ENCODE peak calls at places on chromosomes 13 and 19, in four cellular contexts. W is cardiac muscle cell, Q is suprapubic skin, T is left ventricle myocardium inferior. P is an unnamed sample. For H3K4me1, the result is how much of the 10 kb centered on the place peaks cover.

GRCh38 chr19:49638360-49638759 is 1.6 kb downstream of the RRAS start:
- DNase-seq in Q (no peak), W (peak), T (no peak), P (no peak)

GRCh38 chr19:5090780-5091575 is 122.1 kb downstream of the KDM4B start:
- DNase-seq in Q (no peak), T (peak), W (peak), P (peak)

GRCh38 chr13:114225610-114226009 is 9.1 kb upstream of the CDC16 start:
- DNase-seq in T (no peak), W (no peak), Q (no peak), P (no peak)

GRCh38 chr13:85665286-85665685 is 133.9 kb downstream of the SLITRK6 start:
- DNase-seq in T (no peak), W (no peak), Q (no peak), P (no peak)

GRCh38 chr19:5914946-5915781 is 1.1 kb downstream of the CAPS start:
- DNase-seq in T (no peak), Q (no peak), W (no peak), P (peak)

GRCh38 chr13:45623516-45624090 is 8.1 kb upstream of the ERICH6B start:
- DNase-seq in T (no peak), Q (no peak), W (peak), P (no peak)

GRCh38 chr19:45074744-45075143 is 1.5 kb downstream of the ZNF296 start:
- DNase-seq in T (no peak), W (no peak), Q (no peak), P (no peak)

GRCh38 chr13:43157796-43158195 is 134.4 kb downstream of the DNAJC15 start:
- DNase-seq in Q (no peak), W (no peak), T (no peak), P (no peak)

GRCh38 chr19:54155694-54156093 is 3.8 kb downstream of the LENG1 start:
- DNase-seq in Q (no peak), W (no peak), T (no peak), P (no peak)

GRCh38 chr13:73268306-73268705 is 209.5 kb downstream of the KLF5 start:
- DNase-seq in W (peak), Q (no peak), T (no peak), P (no peak)

GRCh38 chr13:111519041-111519440 is 198.6 kb downstream of the TEX29 start:
- DNase-seq in T (no peak), Q (no peak), W (no peak), P (no peak)

GRCh38 chr19:7606289-7606688 is 10.6 kb downstream of the CAMSAP3 start:
- DNase-seq in T (no peak), W (no peak), Q (no peak), P (no peak)

GRCh38 chr13:64333888-64334287 is 2896.2 kb downstream of the PCDH9 start:
- DNase-seq in Q (no peak), W (no peak), T (no peak), P (no peak)

GRCh38 chr13:71039440-71039839 is 827.6 kb downstream of the DACH1 start:
- DNase-seq in T (no peak), W (no peak), Q (no peak), P (no peak)

GRCh38 chr13:110347535-110348308 is 40.6 kb downstream of the COL4A2 start:
- DNase-seq in W (peak), Q (no peak), T (peak), P (peak)

GRCh38 chr13:110343241-110343865 is 36.3 kb downstream of the COL4A2 start:
- DNase-seq in Q (no peak), W (no peak), T (no peak), P (no peak)

GRCh38 chr13:45433381-45433790 is 15.2 kb upstream of the SLC25A30 start:
- DNase-seq in Q (no peak), W (no peak), T (no peak), P (no peak)

GRCh38 chr13:113920606-113921306 is 53.1 kb downstream of the C13orf46 start:
- DNase-seq in Q (peak), T (no peak), W (no peak), P (no peak)

GRCh38 chr13:90640976-90641375 is 706.5 kb upstream of the MIR17HG start:
- DNase-seq in Q (no peak), T (no peak), W (peak), P (no peak)

GRCh38 chr13:46759861-46760260 is 37.1 kb downstream of the ESD start:
- DNase-seq in W (peak), Q (no peak), T (no peak), P (no peak)

GRCh38 chr19:55695511-55696290 is 20.7 kb downstream of the EPN1 start:
- DNase-seq in Q (peak), T (peak), W (no peak), P (no peak)

GRCh38 chr13:114235697-114236096 is 1.0 kb downstream of the CDC16 start:
- DNase-seq in Q (no peak), W (no peak), T (no peak), P (no peak)

GRCh38 chr19:40781140-40781539 is 3.1 kb downstream of the RAB4B start:
- DNase-seq in T (no peak), W (no peak), Q (no peak), P (no peak)

GRCh38 chr19:29549105-29550070 is 23.6 kb downstream of the VSTM2B start:
- DNase-seq in W (no peak), T (no peak), Q (peak), P (no peak)

GRCh38 chr13:100597253-100597652 is 8.7 kb upstream of the GGACT start:
- DNase-seq in W (no peak), Q (no peak), T (no peak), P (no peak)

GRCh38 chr13:64871742-64872141 is 2358.4 kb downstream of the PCDH9 start:
- DNase-seq in Q (no peak), W (peak), T (no peak), P (no peak)

GRCh38 chr19:14544047-14544446 is 14.7 kb downstream of the TECR start:
- DNase-seq in W (no peak), Q (no peak), T (no peak), P (no peak)

GRCh38 chr19:8361921-8362793 is 1.8 kb upstream of the ANGPTL4 start:
- DNase-seq in W (peak), T (peak), Q (peak), P (peak)

GRCh38 chr13:48401480-48401879 is 11.4 kb downstream of the LPAR6 start:
- DNase-seq in Q (no peak), W (no peak), T (no peak), P (no peak)

GRCh38 chr13:48400820-48401219 is 12.1 kb downstream of the LPAR6 start:
- DNase-seq in Q (no peak), W (peak), T (no peak), P (no peak)

GRCh38 chr13:77506874-77507273 is 28.6 kb upstream of the SCEL start:
- DNase-seq in T (no peak), Q (no peak), W (no peak), P (no peak)

GRCh38 chr13:60397693-60398437 is 845 bp downstream of the TDRD3 start:
- DNase-seq in W (peak), T (peak), Q (peak), P (peak)

GRCh38 chr19:9329999-9330398 is 6.0 kb downstream of the ZNF559 start:
- DNase-seq in T (no peak), W (no peak), Q (no peak), P (no peak)

DNA sequence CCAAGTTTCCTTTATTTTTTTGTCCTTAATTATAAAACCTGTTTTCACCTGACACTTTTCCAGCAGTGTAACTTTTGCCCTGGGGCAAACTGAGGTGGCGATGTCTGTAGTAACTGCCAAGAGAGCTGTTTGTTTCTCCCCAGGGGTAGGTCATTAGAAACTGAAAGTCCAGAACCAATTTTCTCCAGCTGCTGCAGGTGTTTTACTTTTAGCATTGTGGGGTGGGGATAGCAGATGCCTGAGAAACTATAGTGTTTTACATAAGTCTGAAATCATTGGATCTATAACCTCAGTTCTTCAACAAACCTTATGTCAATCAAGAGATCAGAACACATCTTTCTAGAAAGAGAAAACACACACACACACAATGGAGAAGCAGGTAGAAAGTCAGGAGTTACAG is 92.7 kb downstream of the LHFPL6 start:
- DNase-seq in Q (no peak), T (no peak), W (no peak), P (no peak)
- H3K4me1 ChIP-seq in Q (under half), T (half or more), W (under half), P (under half)

GRCh38 chr19:50778906-50779430 is 8.7 kb downstream of the GPR32 start:
- DNase-seq in T (no peak), Q (no peak), W (no peak), P (no peak)
- H3K4me1 ChIP-seq in T (under half), Q (under half), W (under half), P (under half)

DNA sequence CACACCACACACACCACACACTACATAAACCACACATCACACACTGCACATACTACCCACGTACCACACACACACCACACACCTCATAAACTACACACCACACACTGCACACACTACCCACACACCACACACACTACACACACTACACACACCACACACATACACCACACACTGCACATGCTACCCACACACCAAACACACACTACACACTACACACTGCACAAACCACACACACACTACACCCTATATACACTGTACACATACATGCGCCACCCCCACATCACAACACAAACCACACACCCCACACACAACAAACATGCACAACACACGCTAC is 5.5 kb downstream of the MAG start:
- DNase-seq in T (no peak), Q (no peak), W (no peak), P (no peak)
- H3K4me1 ChIP-seq in T (under half), Q (under half), W (under half), P (under half)

DNA sequence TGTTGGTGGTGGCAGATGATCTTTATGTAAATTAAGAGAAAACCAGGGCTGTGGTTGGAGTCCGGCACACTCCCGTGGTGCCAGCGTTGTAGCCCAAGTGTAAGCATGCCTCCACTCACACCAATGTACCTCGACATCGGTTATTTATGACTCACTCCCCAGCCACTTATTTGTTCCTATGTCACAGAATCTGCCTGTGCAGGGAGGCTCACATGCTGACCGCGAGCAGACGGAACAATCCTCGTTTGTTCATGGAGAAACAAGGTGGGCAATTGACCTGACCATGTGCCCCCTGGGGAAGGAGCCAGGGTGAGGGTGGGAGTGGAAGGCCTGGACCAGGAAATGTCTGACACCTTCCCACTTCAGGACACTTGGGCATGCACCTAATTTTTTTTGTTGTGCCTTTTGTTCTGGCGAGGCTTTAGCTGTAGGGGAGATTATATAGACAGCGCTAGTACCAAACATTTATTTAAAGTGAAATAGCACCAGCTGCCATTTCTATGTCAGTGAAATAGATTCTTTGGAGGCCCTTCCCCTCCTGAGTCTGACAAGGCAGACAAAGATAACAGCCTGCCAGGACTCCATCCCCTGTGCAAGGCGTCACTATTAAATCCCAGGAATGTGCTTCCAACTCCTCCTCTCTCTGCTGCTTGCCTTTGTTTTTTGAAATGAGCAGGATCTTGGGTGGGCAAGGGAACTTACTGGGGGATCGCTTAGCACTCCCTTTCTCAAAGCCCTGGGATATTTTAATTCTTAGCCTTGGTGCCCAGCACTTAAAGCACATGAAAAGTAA is 394.2 kb downstream of the FGF9 start:
- DNase-seq in W (no peak), T (no peak), Q (no peak), P (no peak)
- H3K4me1 ChIP-seq in W (under half), T (under half), Q (under half), P (under half)